ENCODE peak calls at places on chromosomes 13 and 19, in four cellular contexts. F is IMR-90, B is GM12878, Q is K562. D is an unnamed sample.

GRCh38 chr19:58154679-58155648 is 4.4 kb upstream of the ZNF329 start:
- DNase-seq in F (peak; percentile 91), B (peak; percentile 25), Q (peak; percentile 80), D (peak; percentile 66)

GRCh38 chr19:11480081-11480926 is 542 bp downstream of the ELAVL3 start:
- DNase-seq in F (no peak), B (no peak), Q (no peak), D (no peak)

GRCh38 chr19:35430382-35431146 is 17.5 kb upstream of the FFAR2 start:
- DNase-seq in F (no peak), B (no peak), Q (no peak), D (no peak)

GRCh38 chr13:89982406-89983085 is 1364.9 kb upstream of the MIR17HG start:
- DNase-seq in F (no peak), B (no peak), Q (no peak), D (peak; percentile 0)

GRCh38 chr13:24612726-24613125 is 67.5 kb upstream of the ATP12A start:
- DNase-seq in F (no peak), B (no peak), Q (no peak), D (no peak)

GRCh38 chr13:48851707-48852106 is 124.0 kb upstream of the FNDC3A start:
- DNase-seq in F (no peak), B (no peak), Q (no peak), D (no peak)

GRCh38 chr13:31638577-31638976 is 100.7 kb upstream of the RXFP2 start:
- DNase-seq in F (peak; percentile 65), B (no peak), Q (no peak), D (no peak)

GRCh38 chr19:10120538-10121198 is 969 bp upstream of the EIF3G start:
- DNase-seq in F (peak; percentile 92), B (no peak), Q (no peak), D (no peak)

GRCh38 chr19:51116736-51117135 is 8.0 kb upstream of the SIGLEC9 start:
- DNase-seq in F (no peak), B (no peak), Q (no peak), D (no peak)

GRCh38 chr19:38912600-38913514 is 871 bp upstream of the CCER2 start:
- DNase-seq in F (no peak), B (no peak), Q (no peak), D (no peak)

GRCh38 chr19:42274065-42274682 is 5.1 kb downstream of the CIC start:
- DNase-seq in F (no peak), B (no peak), Q (no peak), D (no peak)

DNA sequence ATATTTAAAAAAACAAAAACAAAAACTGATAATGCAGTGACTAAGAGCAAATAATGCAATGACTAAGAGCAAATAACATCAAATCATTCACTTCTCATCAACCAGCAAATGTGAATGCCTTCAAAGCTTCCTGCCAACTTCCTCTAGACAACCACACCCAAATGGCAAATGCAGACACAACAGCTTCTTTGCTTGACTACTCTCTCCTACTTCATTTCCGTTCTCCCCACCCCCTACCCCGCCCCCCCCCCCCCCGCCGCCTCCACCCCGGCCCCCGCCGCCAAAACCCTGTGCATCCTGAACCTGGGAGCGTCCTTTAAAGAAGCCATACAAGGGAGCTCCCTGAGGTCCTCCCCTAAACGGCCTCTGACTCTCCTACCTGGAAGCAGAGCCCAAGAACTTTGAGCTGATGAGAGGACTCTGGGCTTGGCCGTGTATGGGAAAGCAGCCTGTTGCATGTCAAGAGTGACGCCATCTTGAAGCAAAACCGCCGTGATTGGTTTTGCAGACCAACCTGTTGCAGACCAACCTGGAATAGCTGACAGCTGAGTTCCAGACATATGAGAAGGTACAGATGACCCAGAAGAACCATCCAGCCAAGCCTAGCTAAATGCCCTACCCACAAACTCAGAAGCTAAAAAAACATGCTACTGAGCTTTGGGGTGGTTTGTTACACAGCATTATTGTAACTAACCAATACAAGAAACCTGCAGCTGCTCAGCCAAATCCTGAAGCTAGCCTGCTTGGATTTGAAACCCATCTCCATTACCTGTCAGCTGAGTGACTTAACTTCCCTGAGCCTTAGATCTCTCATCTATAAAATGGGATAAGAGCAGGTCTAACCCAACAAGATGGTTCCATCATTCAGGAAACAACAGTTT is 24.7 kb downstream of the TEX101 start:
- DNase-seq in F (no peak), B (no peak), Q (no peak), D (peak; percentile 72)
- TF ChIP-seq ELK1 in F (no peak), B (no peak), Q (no peak), D (no peak)

GRCh38 chr13:105466376-105466775 is 1069.1 kb downstream of the EFNB2 start:
- DNase-seq in F (no peak), B (no peak), Q (no peak), D (no peak)
- TF ChIP-seq ELK1 in F (no peak), B (no peak), Q (no peak), D (no peak)

GRCh38 chr13:40186041-40186440 is 480.4 kb downstream of the FOXO1 start:
- DNase-seq in F (no peak), B (no peak), Q (no peak), D (no peak)

GRCh38 chr13:40187836-40188591 is 478.4 kb downstream of the FOXO1 start:
- DNase-seq in F (no peak), B (no peak), Q (no peak), D (no peak)

GRCh38 chr13:40185393-40185792 is 481.0 kb downstream of the FOXO1 start:
- DNase-seq in F (no peak), B (no peak), Q (no peak), D (no peak)

GRCh38 chr13:40187324-40187795 is 479.1 kb downstream of the FOXO1 start:
- DNase-seq in F (no peak), B (no peak), Q (no peak), D (no peak)

DNA sequence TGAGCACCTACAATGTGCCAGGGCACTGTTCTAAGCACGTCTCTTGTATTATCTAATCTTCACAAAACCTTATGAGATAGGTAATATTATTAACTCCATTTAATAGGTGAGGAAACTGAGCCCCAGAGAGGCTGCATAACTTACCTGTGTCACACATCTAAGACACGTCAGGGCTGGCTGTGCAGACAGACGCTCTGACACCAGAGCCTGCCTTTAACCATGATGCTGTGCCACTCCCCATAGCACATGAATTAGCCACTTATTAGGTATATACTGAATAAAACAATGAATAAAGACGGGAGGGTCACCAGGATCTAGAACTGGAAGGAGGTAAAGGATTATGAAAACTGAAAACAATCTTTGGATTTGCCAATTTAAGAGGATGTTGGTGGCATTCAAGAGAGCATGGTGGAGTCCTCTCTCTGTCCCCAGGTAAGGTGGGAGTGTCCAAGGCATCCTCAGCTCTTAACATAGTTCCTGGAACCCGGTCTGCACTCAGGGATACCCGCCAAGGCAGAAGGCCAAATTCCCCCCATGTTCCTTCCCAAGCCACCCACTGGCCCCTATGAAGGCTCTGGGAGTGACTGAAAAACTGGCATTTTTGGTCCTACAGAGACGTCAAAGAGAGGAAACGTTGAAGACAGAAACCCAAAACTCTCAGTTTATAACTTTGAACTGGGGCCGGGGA is 479.7 kb downstream of the FOXO1 start:
- DNase-seq in F (no peak), B (no peak), Q (no peak), D (no peak)
- TF ChIP-seq ELK1 in F (no peak), B (no peak), Q (no peak), D (no peak)

DNA sequence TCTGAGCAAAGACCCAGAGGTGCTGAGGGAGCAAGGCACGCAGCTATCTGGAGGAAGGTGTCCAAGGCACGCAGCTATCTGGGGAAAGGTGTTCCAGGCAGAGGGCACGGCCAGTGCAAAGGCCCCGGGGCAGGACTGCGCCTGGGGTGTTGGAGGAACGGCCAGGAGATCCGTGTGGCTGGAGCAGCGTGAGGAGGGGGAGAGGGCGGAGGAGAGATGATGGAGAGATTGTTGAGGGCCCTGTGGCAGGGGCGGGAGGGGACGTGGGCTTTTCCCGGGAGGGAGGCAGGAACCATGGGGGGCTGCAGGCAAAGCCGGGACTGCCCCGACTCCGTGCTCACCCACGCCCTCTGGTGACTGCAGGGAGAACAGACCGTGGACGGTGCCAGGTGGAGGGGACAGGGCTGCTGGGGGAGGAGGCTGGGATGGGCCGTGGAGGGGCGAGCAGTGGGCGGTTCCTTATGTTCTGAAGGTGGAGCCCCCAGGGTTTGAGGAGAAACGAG is 13.3 kb upstream of the MISP start:
- DNase-seq in F (peak; percentile 16), B (no peak), Q (peak; percentile 92), D (peak; percentile 45)
- TF ChIP-seq ELK1 in F (no peak), B (no peak), Q (no peak), D (no peak)

DNA sequence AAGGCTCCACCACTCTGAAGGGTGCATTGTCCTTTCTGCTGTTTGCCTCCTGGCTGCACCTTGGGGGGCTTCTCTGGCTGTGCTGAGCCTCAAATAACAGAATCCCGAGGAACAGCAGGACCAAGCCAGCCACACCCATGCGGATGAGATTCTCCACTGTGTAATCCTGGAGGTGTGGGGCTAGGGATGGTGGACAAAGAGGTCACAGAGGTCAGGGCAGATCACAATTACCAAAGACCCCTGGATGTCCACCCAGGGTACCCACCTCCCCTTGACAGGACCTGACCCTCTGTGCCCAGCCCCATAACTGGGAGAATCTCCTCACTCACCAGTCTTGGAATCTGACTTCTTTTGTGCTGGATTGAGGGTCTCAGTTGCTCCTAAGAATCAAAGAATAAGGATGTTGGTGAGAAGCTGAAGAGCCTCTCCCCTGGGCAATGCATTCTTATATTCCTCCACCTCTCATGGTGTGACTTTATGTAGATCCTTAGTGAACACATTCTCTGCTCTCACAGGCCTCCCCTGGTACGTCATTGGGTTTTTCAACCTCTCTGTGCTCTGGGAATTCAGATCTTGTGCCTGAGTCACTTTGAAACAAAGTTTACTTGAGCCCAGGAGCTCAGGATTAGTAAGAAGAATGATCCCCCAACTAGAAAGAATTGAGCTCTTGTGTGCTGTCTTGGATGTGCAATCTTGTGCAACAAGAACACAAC is 5.2 kb downstream of the LILRA4 start:
- DNase-seq in F (no peak), B (no peak), Q (no peak), D (no peak)
- TF ChIP-seq ELK1 in F (no peak), B (no peak), Q (no peak), D (no peak)

GRCh38 chr13:114109646-114110045 is 22.8 kb downstream of the RASA3 start:
- DNase-seq in F (no peak), B (no peak), Q (no peak), D (no peak)

GRCh38 chr13:114112826-114113322 is 19.5 kb downstream of the RASA3 start:
- DNase-seq in F (no peak), B (no peak), Q (no peak), D (no peak)

GRCh38 chr13:114112231-114112825 is 20.1 kb downstream of the RASA3 start:
- DNase-seq in F (peak; percentile 45), B (no peak), Q (no peak), D (no peak)

GRCh38 chr13:114110091-114110829 is 22.2 kb downstream of the RASA3 start:
- DNase-seq in F (no peak), B (no peak), Q (no peak), D (no peak)

GRCh38 chr13:114111577-114111976 is 20.8 kb downstream of the RASA3 start:
- DNase-seq in F (peak; percentile 97), B (no peak), Q (no peak), D (no peak)
- TF ChIP-seq ELK1 in F (no peak), B (no peak), Q (no peak), D (no peak)

DNA sequence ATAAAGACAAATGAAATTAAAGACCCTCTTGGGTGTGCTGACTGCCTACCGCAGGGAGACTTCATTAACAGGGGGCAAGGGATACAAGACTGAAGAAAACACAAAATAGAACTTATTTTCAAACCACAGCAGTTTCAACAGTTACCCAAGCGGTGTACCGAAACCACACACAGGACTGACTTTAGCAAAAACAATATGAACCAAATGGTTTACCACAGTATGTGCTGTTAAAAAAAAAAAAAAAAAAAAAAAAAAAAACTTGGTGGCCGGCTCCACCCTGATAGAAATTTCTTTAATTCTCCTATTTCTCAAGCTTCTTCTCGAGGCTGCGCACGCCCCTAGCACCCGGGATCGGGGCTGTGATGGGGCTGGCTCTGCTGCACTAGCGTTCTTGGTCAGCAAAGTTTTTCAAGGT is 42.6 kb downstream of the KLF2 start:
- DNase-seq in F (no peak), B (peak; percentile 90), Q (no peak), D (no peak)
- TF ChIP-seq ELK1 in F (no peak), B (no peak), Q (no peak), D (no peak)

GRCh38 chr19:44912854-44913253 is 1.6 kb upstream of the APOC1 start:
- DNase-seq in F (no peak), B (no peak), Q (no peak), D (no peak)
- TF ChIP-seq ELK1 in F (no peak), B (no peak), Q (no peak), D (no peak)

GRCh38 chr13:66087149-66087780 is 1142.9 kb downstream of the PCDH9 start:
- DNase-seq in F (peak; percentile 7), B (no peak), Q (no peak), D (no peak)
- TF ChIP-seq ELK1 in F (no peak), B (no peak), Q (no peak), D (no peak)

D was measured in A549.